ENCODE peak calls at places on chromosomes 7 and 10, in eight cellular contexts. R, D, W, Z, P, E, F and X are unnamed samples.

GRCh38 chr10:75038335-75038734 is 73.1 kb upstream of the SAMD8 start:
- DNase-seq in D (no peak), E (no peak), W (no peak), R (no peak), P (no peak), Z (peak), F (no peak), X (no peak)

GRCh38 chr7:103499976-103500375 is 54.0 kb upstream of the SLC26A5 start:
- DNase-seq in R (no peak), Z (no peak), D (no peak), W (no peak), P (no peak), F (no peak), E (no peak), X (no peak)

GRCh38 chr7:18086165-18087030 is 58.8 kb upstream of the PRPS1L1 start:
- DNase-seq in P (no peak), W (peak), D (no peak), E (peak), F (peak), Z (no peak), R (no peak), X (no peak)

GRCh38 chr10:4847580-4848020 is 21.6 kb downstream of the AKR1E2 start:
- DNase-seq in P (no peak), R (no peak), D (no peak), W (no peak), E (no peak), Z (no peak), F (peak), X (no peak)

GRCh38 chr7:11235491-11235890 is 261.8 kb downstream of the PHF14 start:
- DNase-seq in Z (no peak), W (no peak), F (no peak), R (no peak), D (no peak), P (no peak), E (no peak), X (no peak)

GRCh38 chr7:44748948-44749731 is 493 bp downstream of the ZMIZ2 start:
- DNase-seq in R (no peak), E (no peak), D (no peak), P (no peak), F (no peak), W (peak), Z (no peak), X (no peak)

GRCh38 chr10:75708060-75708459 is 276.6 kb downstream of the LRMDA start:
- DNase-seq in R (no peak), Z (no peak), W (no peak), E (no peak), P (no peak), D (no peak), F (no peak), X (peak)

GRCh38 chr7:29895557-29895956 is 89.2 kb downstream of the WIPF3 start:
- DNase-seq in D (no peak), F (no peak), E (no peak), Z (no peak), R (no peak), W (no peak), P (no peak), X (no peak)

DNA sequence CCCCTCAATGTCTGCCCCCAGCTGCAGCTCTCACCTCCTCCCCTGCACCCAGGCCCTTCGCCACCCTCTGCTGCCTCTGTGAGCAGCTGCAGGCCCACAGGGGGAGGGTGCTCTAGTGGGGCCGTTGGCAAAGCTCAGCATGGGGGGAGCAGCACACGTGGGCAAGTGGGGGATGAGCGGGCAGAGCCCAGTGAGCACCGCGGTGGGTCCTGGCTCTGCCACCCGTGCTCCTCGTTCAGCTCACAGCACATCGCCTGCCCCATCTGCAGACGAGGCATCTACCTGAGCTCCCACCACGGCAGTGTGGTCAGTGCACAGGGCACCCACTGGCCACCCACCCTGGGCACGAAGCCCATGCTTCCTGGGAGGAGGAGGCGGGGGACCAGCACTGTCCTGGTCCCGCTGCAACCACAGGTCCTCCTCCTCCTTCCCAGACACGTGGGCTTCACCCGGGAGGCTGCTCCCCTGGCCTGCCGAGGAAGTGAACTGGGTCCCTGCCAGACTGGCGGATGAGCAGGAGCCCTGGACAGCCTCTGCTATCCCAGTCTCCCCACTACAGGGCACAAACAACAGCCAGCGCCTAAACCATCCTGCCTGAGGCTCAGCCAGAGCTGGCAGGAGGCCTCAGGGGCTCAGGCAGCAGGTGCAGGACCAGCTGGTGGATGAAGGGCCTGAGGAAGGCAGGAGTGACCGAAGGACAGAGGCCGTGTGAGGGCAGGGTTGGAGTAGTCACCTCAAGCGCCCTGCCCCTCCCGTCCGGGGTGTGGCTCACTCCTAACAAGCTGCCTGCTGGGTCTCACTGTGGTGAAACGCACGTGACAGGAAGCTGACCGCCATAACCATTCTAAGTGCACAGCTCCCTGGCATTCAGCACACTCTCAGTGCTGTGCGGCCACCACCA is 280.8 kb downstream of the ELFN1 start:
- DNase-seq in F (peak), D (no peak), Z (no peak), E (no peak), W (peak), R (no peak), P (no peak), X (no peak)
- H3K27ac ChIP-seq in F (no peak), D (no peak), Z (no peak), E (no peak), W (no peak), R (no peak), P (no peak), X (no peak)

GRCh38 chr10:72241853-72242252 is 25.8 kb upstream of the ASCC1 start:
- DNase-seq in E (no peak), R (no peak), P (no peak), W (peak), F (no peak), D (no peak), Z (no peak), X (no peak)

GRCh38 chr10:72244573-72245038 is 28.5 kb upstream of the ASCC1 start:
- DNase-seq in E (no peak), Z (no peak), D (no peak), R (no peak), F (no peak), P (no peak), W (no peak), X (no peak)

GRCh38 chr10:72242675-72243074 is 26.6 kb upstream of the ASCC1 start:
- DNase-seq in Z (peak), W (peak), E (peak), P (no peak), D (no peak), R (no peak), F (no peak), X (no peak)

GRCh38 chr10:72245949-72246525 is 27.7 kb upstream of the DDIT4 start:
- DNase-seq in F (no peak), E (no peak), Z (no peak), W (no peak), P (no peak), R (no peak), D (no peak), X (no peak)

GRCh38 chr10:72243822-72244437 is 27.9 kb upstream of the ASCC1 start:
- DNase-seq in R (no peak), F (peak), Z (peak), D (no peak), E (peak), W (no peak), P (no peak), X (no peak)
- H3K27ac ChIP-seq in R (no peak), F (peak), Z (peak), D (peak), E (peak), W (peak), P (peak), X (peak)

DNA sequence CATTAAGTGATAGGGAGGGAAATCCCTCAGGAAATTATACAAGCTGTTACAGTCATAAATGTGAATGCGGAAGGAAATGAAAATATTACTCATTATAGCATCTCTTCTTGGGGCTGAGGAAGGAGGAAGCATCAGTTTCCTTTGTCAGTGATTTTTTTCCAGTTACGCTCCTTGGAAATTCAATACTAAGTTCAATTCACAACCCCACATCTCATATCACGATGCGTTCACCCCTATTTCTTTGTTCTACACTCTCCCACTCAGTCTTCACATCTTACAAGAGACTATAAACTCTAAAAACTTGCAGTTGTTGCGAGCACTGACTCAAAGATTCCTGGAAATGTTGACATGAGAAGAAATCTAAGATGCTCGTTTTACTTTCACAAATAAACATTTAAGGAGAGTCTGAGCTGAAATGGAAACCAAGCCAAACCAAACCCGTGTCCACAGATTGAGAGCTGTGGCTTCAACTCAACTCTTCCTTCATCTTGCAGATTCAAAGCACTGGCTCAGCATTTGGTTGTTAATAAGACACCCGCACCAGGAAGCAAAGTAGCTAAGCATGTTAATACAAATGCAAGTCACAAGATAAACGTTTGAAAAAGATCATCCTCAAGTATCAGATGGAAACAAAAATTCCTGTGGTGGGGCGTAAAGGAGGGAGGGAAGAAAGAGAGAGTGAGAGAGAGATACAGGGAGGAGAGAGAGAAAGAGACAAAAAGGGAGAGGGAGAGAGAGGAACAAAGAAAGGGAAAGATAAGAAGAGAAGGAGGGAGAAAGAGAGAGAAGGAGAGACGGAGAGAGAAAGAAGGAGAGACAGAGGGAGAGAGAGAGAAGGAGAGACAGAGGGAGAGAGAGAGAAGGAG is 150.0 kb upstream of the RSU1 start:
- DNase-seq in P (peak), D (no peak), R (no peak), F (no peak), W (no peak), Z (no peak), E (no peak), X (no peak)
- H3K27ac ChIP-seq in P (peak), D (no peak), R (no peak), F (no peak), W (peak), Z (peak), E (peak), X (no peak)

GRCh38 chr7:46908770-46909169 is 673.1 kb downstream of the TNS3 start:
- DNase-seq in P (no peak), Z (no peak), W (no peak), D (no peak), F (peak), R (no peak), E (no peak), X (peak)
- H3K27ac ChIP-seq in P (peak), Z (no peak), W (no peak), D (no peak), F (no peak), R (no peak), E (no peak), X (peak)

GRCh38 chr7:141686074-141686473 is 15.9 kb downstream of the DENND11 start:
- DNase-seq in W (no peak), Z (no peak), F (no peak), P (no peak), E (no peak), R (no peak), D (no peak), X (no peak)
- H3K27ac ChIP-seq in W (no peak), Z (no peak), F (no peak), P (no peak), E (no peak), R (no peak), D (no peak), X (no peak)

GRCh38 chr7:50317221-50317678 is 12.7 kb downstream of the IKZF1 start:
- DNase-seq in R (no peak), E (no peak), D (peak), Z (no peak), P (no peak), W (no peak), F (no peak), X (no peak)

GRCh38 chr7:50314778-50315177 is 10.3 kb downstream of the IKZF1 start:
- DNase-seq in E (no peak), W (no peak), D (no peak), R (no peak), Z (no peak), F (no peak), P (no peak), X (no peak)

GRCh38 chr7:50315739-50316671 is 11.5 kb downstream of the IKZF1 start:
- DNase-seq in R (no peak), D (no peak), P (no peak), F (no peak), Z (no peak), E (no peak), W (no peak), X (no peak)

GRCh38 chr7:50315193-50315592 is 10.7 kb downstream of the IKZF1 start:
- DNase-seq in F (no peak), W (no peak), R (no peak), P (no peak), D (peak), E (no peak), Z (no peak), X (no peak)

DNA sequence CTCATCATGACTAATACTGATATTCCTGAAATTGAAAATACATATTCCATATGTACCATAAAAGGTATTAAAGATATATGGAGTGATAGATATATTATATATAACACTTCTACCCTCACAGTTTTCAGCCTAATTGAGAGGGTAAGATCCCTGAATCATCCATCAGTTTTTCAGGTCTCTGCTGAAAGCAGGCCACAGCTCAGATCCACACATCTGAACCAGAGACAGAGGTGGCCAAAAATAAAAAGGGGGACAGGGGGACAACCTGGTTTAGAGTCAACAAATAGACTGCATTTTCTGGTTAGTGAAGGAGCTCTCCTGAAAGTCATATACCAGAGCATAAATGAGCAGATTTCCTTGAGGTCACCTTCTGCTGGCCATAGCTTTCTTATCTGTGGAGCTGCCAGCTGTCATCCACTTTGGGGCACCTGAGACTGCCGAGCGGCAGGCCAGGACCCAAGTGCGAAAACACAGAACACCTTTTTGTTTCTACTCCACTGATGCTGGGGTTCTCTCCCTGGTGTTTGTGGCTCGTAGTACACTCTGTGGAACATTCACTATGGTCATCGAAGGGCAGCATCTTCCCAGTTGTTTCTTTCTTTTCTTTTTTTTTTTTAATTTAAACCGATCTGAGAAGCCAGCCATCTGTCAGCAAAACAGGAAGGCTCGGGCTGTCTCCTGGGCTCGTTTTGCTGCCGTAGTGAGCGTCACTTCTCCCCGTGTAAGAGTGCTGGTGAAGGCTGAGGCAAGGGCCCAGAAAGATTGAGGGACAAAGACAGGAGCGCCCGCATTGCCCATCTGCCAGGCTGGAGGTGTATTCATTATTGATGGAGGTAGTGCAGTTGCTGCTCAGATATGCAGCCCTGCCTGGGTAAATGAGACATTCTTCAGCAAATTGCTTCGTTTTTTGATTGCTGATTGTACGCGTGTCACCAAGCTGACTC is 13.5 kb downstream of the IKZF1 start:
- DNase-seq in E (no peak), R (no peak), F (no peak), W (no peak), D (peak), P (no peak), Z (no peak), X (no peak)
- H3K27ac ChIP-seq in E (no peak), R (no peak), F (no peak), W (no peak), D (peak), P (no peak), Z (peak), X (no peak)

GRCh38 chr10:132588301-132589013 is 50.9 kb downstream of the INPP5A start:
- DNase-seq in D (peak), Z (no peak), P (no peak), F (no peak), E (peak), W (peak), R (no peak), X (no peak)
- H3K27ac ChIP-seq in D (no peak), Z (peak), P (no peak), F (no peak), E (peak), W (peak), R (no peak), X (no peak)

GRCh38 chr10:125146791-125147604 is 13.4 kb downstream of the CTBP2 start:
- DNase-seq in E (no peak), Z (peak), F (no peak), R (no peak), D (no peak), P (no peak), W (peak), X (peak)
- H3K27ac ChIP-seq in E (no peak), Z (peak), F (no peak), R (no peak), D (no peak), P (peak), W (peak), X (peak)